ENCODE peak calls at places on chromosomes 4 and X, in nine cellular contexts. C is body of pancreas; P is psoas muscle; A is mesendoderm; I is prostate gland; V is cardiac muscle cell; L is pancreas; J is CD4-positive, alpha-beta T cell; N is epithelial cell of prostate. H is an unnamed sample.
A peak's percentile ranks its signal among the peaks of the same experiment; 100 is the strongest.

GRCh38 chr4:89837385-89837995 is 529 bp upstream of the SNCA start:
- DNase-seq in N (no peak), A (peak; percentile 72), V (peak; percentile 65), P (no peak), J (no peak), L (peak; percentile 58), I (peak; percentile 18), C (no peak), H (peak; percentile 41)

GRCh38 chr4:87884976-87885574 is 52.3 kb downstream of the MEPE start:
- DNase-seq in A (no peak), I (no peak), N (no peak), L (no peak), J (no peak), P (no peak), C (no peak), V (no peak), H (no peak)

GRCh38 chr4:9867746-9868425 is 86.5 kb downstream of the DRD5 start:
- DNase-seq in I (no peak), J (no peak), C (no peak), N (no peak), A (no peak), L (no peak), P (no peak), V (no peak), H (no peak)

GRCh38 chrX:48956728-48957414 is 536 bp downstream of the OTUD5 start:
- DNase-seq in N (no peak), J (no peak), C (peak; percentile 27), V (peak; percentile 15), I (peak; percentile 3), P (peak; percentile 30), A (no peak), L (peak; percentile 82), H (no peak)

GRCh38 chr4:42411803-42412202 is 14.5 kb downstream of the SHISA3 start:
- DNase-seq in P (no peak), N (no peak), C (no peak), A (no peak), J (no peak), V (no peak), L (no peak), I (no peak), H (no peak)

GRCh38 chr4:124095596-124095995 is 616.9 kb downstream of the ANKRD50 start:
- DNase-seq in N (no peak), A (no peak), P (no peak), V (no peak), C (no peak), J (no peak), I (no peak), L (no peak), H (no peak)

GRCh38 chr4:16524911-16525574 is 298.8 kb upstream of the TAPT1 start:
- DNase-seq in C (peak; percentile 13), I (no peak), J (no peak), V (no peak), N (no peak), L (no peak), A (no peak), P (no peak), H (no peak)

GRCh38 chr4:53267026-53267425 is 98.8 kb downstream of the SCFD2 start:
- DNase-seq in A (no peak), J (no peak), I (no peak), C (no peak), L (no peak), N (no peak), P (no peak), V (no peak), H (no peak)

GRCh38 chr4:108034560-108034959 is 44.9 kb downstream of the HADH start:
- DNase-seq in L (no peak), J (no peak), C (no peak), V (no peak), N (no peak), I (no peak), P (no peak), A (no peak), H (peak; percentile 6)

GRCh38 chr4:75555294-75556164 is at the start of gene ODAPH:
- DNase-seq in I (no peak), L (no peak), A (peak; percentile 51), P (no peak), V (no peak), J (no peak), C (no peak), N (peak; percentile 60), H (no peak)

GRCh38 chr4:182385897-182386296 is 142.7 kb downstream of the TENM3 start:
- DNase-seq in J (no peak), C (no peak), V (no peak), I (no peak), A (no peak), P (no peak), L (no peak), N (no peak), H (no peak)

GRCh38 chrX:46628406-46629371 is 55.1 kb downstream of the CHST7 start:
- DNase-seq in I (no peak), L (no peak), P (peak; percentile 74), C (peak; percentile 48), V (no peak), A (no peak), N (no peak), J (no peak), H (no peak)

GRCh38 chrX:76428243-76429130 is 977 bp downstream of the MAGEE1 start:
- DNase-seq in C (peak; percentile 6), P (peak; percentile 14), A (peak; percentile 11), J (peak; percentile 32), N (no peak), L (peak; percentile 82), V (no peak), I (peak; percentile 3), H (no peak)
- H3K27ac ChIP-seq in C (peak overlapping the region; percentile 62), P (no peak overlapping the region), A (no peak overlapping the region), J (peak overlapping the region; percentile 53), N (no peak overlapping the region), L (no peak overlapping the region), V (no peak overlapping the region), I (peak overlapping the region; percentile 47), H (peak overlapping the region; percentile 83)

GRCh38 chr4:55348436-55348835 is 2.4 kb downstream of the SRD5A3 start:
- DNase-seq in L (no peak), C (no peak), I (no peak), N (peak; percentile 41), J (no peak), A (no peak), P (no peak), V (no peak), H (no peak)
- H3K27ac ChIP-seq in L (no peak overlapping the region), C (no peak overlapping the region), I (no peak overlapping the region), N (peak overlapping the region; percentile 62), J (no peak overlapping the region), A (no peak overlapping the region), P (no peak overlapping the region), V (no peak overlapping the region), H (no peak overlapping the region)

GRCh38 chr4:26033389-26033788 is 119.4 kb downstream of the SMIM20 start:
- DNase-seq in I (no peak), P (no peak), L (no peak), N (no peak), V (no peak), C (no peak), A (no peak), J (no peak), H (no peak)

GRCh38 chr4:26030780-26031179 is 116.8 kb downstream of the SMIM20 start:
- DNase-seq in C (no peak), L (no peak), V (no peak), A (no peak), I (no peak), J (no peak), N (no peak), P (no peak), H (no peak)

GRCh38 chr4:26031704-26032103 is 117.7 kb downstream of the SMIM20 start:
- DNase-seq in V (no peak), A (no peak), J (no peak), P (no peak), C (no peak), N (no peak), L (no peak), I (no peak), H (no peak)

GRCh38 chr4:26032572-26033320 is 118.7 kb downstream of the SMIM20 start:
- DNase-seq in C (peak; percentile 48), V (no peak), L (no peak), I (no peak), N (no peak), A (no peak), J (no peak), P (peak; percentile 27), H (no peak)

DNA sequence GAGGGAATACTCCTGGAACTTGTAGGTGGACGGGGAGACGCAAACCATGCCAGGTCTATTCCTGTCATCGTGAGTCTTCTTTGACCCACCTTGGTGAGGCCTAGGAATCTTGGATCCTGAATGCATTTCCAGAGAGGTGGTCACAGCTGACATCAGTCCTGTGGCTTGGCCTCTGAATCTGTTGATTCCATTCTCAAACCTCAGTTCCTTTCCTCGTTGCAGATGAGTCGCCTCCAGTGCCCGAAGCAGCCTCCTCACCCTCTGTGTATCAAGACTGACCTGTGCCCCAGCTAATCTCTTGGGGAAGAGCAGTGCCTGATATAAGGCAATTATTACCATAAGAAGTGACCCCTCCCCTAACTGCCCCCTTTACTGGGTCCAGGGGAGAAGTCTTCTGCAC is 118.1 kb downstream of the SMIM20 start:
- DNase-seq in L (no peak), I (no peak), V (no peak), A (no peak), P (no peak), J (no peak), N (no peak), C (no peak), H (no peak)
- H3K27ac ChIP-seq in L (peak overlapping the region; percentile 12), I (no peak overlapping the region), V (no peak overlapping the region), A (no peak overlapping the region), P (no peak overlapping the region), J (no peak overlapping the region), N (peak overlapping the region; percentile 35), C (peak overlapping the region; percentile 1), H (no peak overlapping the region)

GRCh38 chr4:19945501-19945900 is 306.2 kb upstream of the SLIT2 start:
- DNase-seq in J (no peak), I (no peak), L (no peak), P (no peak), N (no peak), V (no peak), C (no peak), A (peak; percentile 5), H (no peak)

GRCh38 chr4:19944251-19944650 is 307.5 kb upstream of the SLIT2 start:
- DNase-seq in N (peak; percentile 60), A (no peak), J (no peak), C (no peak), P (no peak), I (no peak), V (no peak), L (no peak), H (no peak)

GRCh38 chr4:19944806-19945205 is 306.9 kb upstream of the SLIT2 start:
- DNase-seq in L (no peak), J (no peak), C (no peak), I (no peak), N (no peak), P (no peak), A (peak; percentile 61), V (no peak), H (no peak)

GRCh38 chr4:19945979-19946380 is 305.7 kb upstream of the SLIT2 start:
- DNase-seq in P (no peak), A (no peak), V (no peak), L (no peak), N (peak; percentile 91), I (no peak), J (no peak), C (peak; percentile 2), H (no peak)

DNA sequence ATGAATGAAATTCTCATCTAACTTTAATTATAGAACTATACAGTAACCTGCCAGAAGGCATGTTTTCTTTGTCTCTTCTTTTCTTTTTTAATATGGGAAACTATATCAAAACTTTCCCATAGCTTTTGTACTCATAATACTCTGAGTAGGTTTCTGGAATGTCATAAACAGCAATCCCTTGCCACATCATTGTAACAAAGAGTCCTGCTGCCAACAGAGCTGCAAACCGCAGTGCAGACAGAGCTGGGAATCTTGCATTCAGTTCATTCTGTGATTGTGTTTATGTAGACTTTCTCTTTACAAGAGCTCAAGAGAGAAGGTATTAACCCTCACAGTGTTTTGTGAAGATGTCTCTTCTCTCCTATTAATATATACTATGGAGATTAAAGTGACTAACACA is 304.4 kb upstream of the SLIT2 start:
- DNase-seq in J (no peak), L (no peak), P (no peak), I (no peak), A (no peak), C (no peak), N (no peak), V (no peak), H (no peak)
- H3K27ac ChIP-seq in J (no peak overlapping the region), L (no peak overlapping the region), P (no peak overlapping the region), I (no peak overlapping the region), A (no peak overlapping the region), C (no peak overlapping the region), N (no peak overlapping the region), V (no peak overlapping the region), H (no peak overlapping the region)